ENCODE peak calls at places on chromosomes 4 and X, in nine cellular contexts. I is naive B cell; R is stromal cell of bone marrow; H is stimulated activated CD8-positive, alpha-beta memory T cell treated with anti-CD3 and anti-CD28 coated beads, Interleukin-7, amount 100 ng/mL, for 1 hour; T is HEK293T; M is stimulated activated naive CD8-positive, alpha-beta T cell treated with anti-CD3 and anti-CD28 coated beads, Interleukin-15, Interleukin-2, amounts not matched to agents 100 U/mL and 50 U/mL, for 24 hours; S is sciatic nerve; U is AG08395; B is T-helper 1 cell. E is an unnamed sample.

GRCh38 chr4:112492321-112492720 is 23.7 kb downstream of the NEUROG2 start:
- DNase-seq in I (no peak), R (no peak), H (no peak), T (no peak), M (no peak), S (no peak), U (no peak), B (no peak), E (no peak)

GRCh38 chr4:148730766-148731165 is 288.6 kb upstream of the NR3C2 start:
- DNase-seq in I (no peak), R (no peak), H (no peak), T (no peak), M (no peak), S (no peak), U (no peak), B (no peak), E (no peak)

GRCh38 chr4:182560358-182560757 is 317.2 kb downstream of the TENM3 start:
- DNase-seq in I (no peak), R (no peak), H (no peak), T (no peak), M (no peak), S (no peak), U (peak), B (no peak), E (no peak)

GRCh38 chr4:127239902-127240575 is 392.7 kb upstream of the INTU start:
- DNase-seq in I (no peak), R (no peak), H (no peak), T (no peak), M (no peak), S (no peak), U (no peak), B (no peak), E (no peak)

GRCh38 chr4:42819863-42820514 is 72.5 kb upstream of the GRXCR1 start:
- DNase-seq in I (no peak), R (no peak), H (no peak), T (no peak), M (no peak), S (no peak), U (no peak), B (no peak), E (no peak)

GRCh38 chrX:139203681-139204575 is 326.6 kb upstream of the F9 start:
- DNase-seq in I (no peak), R (no peak), H (no peak), T (peak), M (peak), S (peak), U (no peak), B (no peak), E (no peak)

GRCh38 chr4:69518102-69518501 is 22.4 kb upstream of the UGT2B4 start:
- DNase-seq in I (no peak), R (no peak), H (no peak), T (no peak), M (no peak), S (no peak), U (no peak), B (no peak), E (no peak)

GRCh38 chr4:55435136-55435535 is 39.4 kb downstream of the TMEM165 start:
- DNase-seq in I (no peak), R (no peak), H (no peak), T (no peak), M (peak), S (no peak), U (peak), B (peak), E (no peak)

GRCh38 chr4:157184300-157184699 is 36.2 kb upstream of the GRIA2 start:
- DNase-seq in I (no peak), R (no peak), H (no peak), T (no peak), M (no peak), S (no peak), U (no peak), B (no peak), E (no peak)

GRCh38 chrX:634306-634958 is 3.8 kb downstream of the SHOX start:
- DNase-seq in I (no peak), R (no peak), H (no peak), T (no peak), M (no peak), S (no peak), U (no peak), B (no peak), E (no peak)

GRCh38 chr4:169128902-169129301 is 118.8 kb upstream of the CBR4 start:
- DNase-seq in I (no peak), R (no peak), H (no peak), T (no peak), M (no peak), S (no peak), U (no peak), B (no peak), E (no peak)

GRCh38 chr4:41531561-41532245 is 6.3 kb upstream of the LIMCH1 start:
- DNase-seq in I (no peak), R (no peak), H (no peak), T (no peak), M (no peak), S (no peak), U (no peak), B (no peak), E (no peak)

GRCh38 chrX:44343412-44343942 is at the start of gene EFHC2:
- DNase-seq in I (peak), R (peak), H (peak), T (no peak), M (peak), S (peak), U (peak), B (peak), E (peak)

GRCh38 chrX:11406109-11406755 is 113.0 kb downstream of the AMELX start:
- DNase-seq in I (no peak), R (no peak), H (no peak), T (no peak), M (no peak), S (no peak), U (no peak), B (no peak), E (no peak)

GRCh38 chrX:37420179-37420578 is 71.0 kb downstream of the PRRG1 start:
- DNase-seq in I (no peak), R (no peak), H (no peak), T (no peak), M (no peak), S (no peak), U (no peak), B (no peak), E (no peak)

GRCh38 chr4:6396696-6397236 is 75.6 kb downstream of the PPP2R2C start:
- DNase-seq in I (no peak), R (no peak), H (no peak), T (no peak), M (no peak), S (no peak), U (no peak), B (no peak), E (no peak)

GRCh38 chr4:79578613-79579012 is 170.6 kb upstream of the GK2 start:
- DNase-seq in I (no peak), R (no peak), H (no peak), T (no peak), M (no peak), S (no peak), U (no peak), B (no peak), E (no peak)

GRCh38 chr4:158810487-158811215 is 41.8 kb downstream of the FNIP2 start:
- DNase-seq in I (no peak), R (peak), H (no peak), T (peak), M (peak), S (peak), U (peak), B (no peak), E (no peak)

GRCh38 chr4:8607603-8608481 is 15.3 kb downstream of the CPZ start:
- DNase-seq in I (no peak), R (no peak), H (peak), T (peak), M (peak), S (no peak), U (peak), B (peak), E (no peak)

GRCh38 chr4:14742054-14742453 is 260.2 kb upstream of the CPEB2 start:
- DNase-seq in I (no peak), R (no peak), H (no peak), T (no peak), M (no peak), S (no peak), U (no peak), B (no peak), E (no peak)

GRCh38 chr4:189802884-189803283 is 137.8 kb upstream of the FRG1 start:
- DNase-seq in I (no peak), R (no peak), H (no peak), T (no peak), M (no peak), S (no peak), U (no peak), B (no peak), E (no peak)

GRCh38 chrX:16113978-16114554 is 9.3 kb upstream of the GRPR start:
- DNase-seq in I (no peak), R (no peak), H (no peak), T (no peak), M (no peak), S (no peak), U (no peak), B (no peak), E (no peak)

GRCh38 chr4:55609393-55609821 is 17.4 kb upstream of the PDCL2 start:
- DNase-seq in I (no peak), R (peak), H (no peak), T (no peak), M (no peak), S (no peak), U (peak), B (no peak), E (no peak)

GRCh38 chr4:22875592-22876257 is 183.0 kb downstream of the GBA3 start:
- DNase-seq in I (no peak), R (no peak), H (no peak), T (no peak), M (no peak), S (no peak), U (no peak), B (no peak), E (no peak)

GRCh38 chrX:41718481-41719245 is 5.3 kb upstream of the GPR82 start:
- DNase-seq in I (no peak), R (no peak), H (no peak), T (no peak), M (no peak), S (no peak), U (no peak), B (no peak), E (no peak)

GRCh38 chr4:107376293-107376692 is 340.2 kb upstream of the DKK2 start:
- DNase-seq in I (no peak), R (no peak), H (no peak), T (no peak), M (no peak), S (no peak), U (no peak), B (no peak), E (no peak)

GRCh38 chr4:111136438-111136837 is 513.6 kb upstream of the PITX2 start:
- DNase-seq in I (no peak), R (peak), H (no peak), T (no peak), M (no peak), S (no peak), U (no peak), B (no peak), E (no peak)